ENCODE peak calls at places on chromosomes 7 and 10, in nine cellular contexts. One of them, this sample, is unnamed.

GRCh38 chr7:30321992-30322637 is 37.7 kb downstream of the ZNRF2 start:
- DNase-seq in IMR-90: no peak
- DNase-seq in body of pancreas: no peak
- DNase-seq in heart left ventricle: no peak
- DNase-seq in ovary: peak; percentile 22
- DNase-seq in adrenal gland: no peak
- DNase-seq in Peyer's patch: no peak
- DNase-seq in mammary epithelial cell: peak; percentile 58
- DNase-seq in GM23338: no peak
- DNase-seq in this sample: no peak

GRCh38 chr10:78937388-78937787 is 131.4 kb upstream of the ZMIZ1 start:
- DNase-seq in adrenal gland: no peak
- DNase-seq in IMR-90: no peak
- DNase-seq in Peyer's patch: no peak
- DNase-seq in ovary: no peak
- DNase-seq in GM23338: no peak
- DNase-seq in body of pancreas: no peak
- DNase-seq in heart left ventricle: no peak
- DNase-seq in mammary epithelial cell: no peak
- DNase-seq in this sample: no peak

GRCh38 chr10:8235253-8236027 is 181.0 kb downstream of the GATA3 start:
- DNase-seq in body of pancreas: peak; percentile 4
- DNase-seq in heart left ventricle: no peak
- DNase-seq in ovary: no peak
- DNase-seq in adrenal gland: no peak
- DNase-seq in mammary epithelial cell: no peak
- DNase-seq in Peyer's patch: no peak
- DNase-seq in IMR-90: no peak
- DNase-seq in GM23338: peak; percentile 30
- DNase-seq in this sample: no peak

GRCh38 chr7:139972000-139972399 is 90.8 kb downstream of the PARP12 start:
- DNase-seq in adrenal gland: no peak
- DNase-seq in Peyer's patch: no peak
- DNase-seq in GM23338: peak; percentile 74
- DNase-seq in ovary: no peak
- DNase-seq in heart left ventricle: no peak
- DNase-seq in mammary epithelial cell: no peak
- DNase-seq in body of pancreas: no peak
- DNase-seq in IMR-90: no peak
- DNase-seq in this sample: no peak

GRCh38 chr7:155928583-155929145 is 116.4 kb upstream of the SHH start:
- DNase-seq in IMR-90: no peak
- DNase-seq in ovary: no peak
- DNase-seq in Peyer's patch: no peak
- DNase-seq in adrenal gland: peak; percentile 42
- DNase-seq in mammary epithelial cell: no peak
- DNase-seq in body of pancreas: no peak
- DNase-seq in GM23338: no peak
- DNase-seq in heart left ventricle: no peak
- DNase-seq in this sample: no peak

GRCh38 chr10:71590786-71591350 is 128.7 kb downstream of the C10orf105 start:
- DNase-seq in body of pancreas: no peak
- DNase-seq in adrenal gland: no peak
- DNase-seq in heart left ventricle: no peak
- DNase-seq in GM23338: no peak
- DNase-seq in mammary epithelial cell: no peak
- DNase-seq in Peyer's patch: no peak
- DNase-seq in ovary: no peak
- DNase-seq in IMR-90: no peak
- DNase-seq in this sample: no peak

GRCh38 chr7:146478975-146479492 is 362.4 kb downstream of the CNTNAP2 start:
- DNase-seq in GM23338: no peak
- DNase-seq in IMR-90: no peak
- DNase-seq in adrenal gland: no peak
- DNase-seq in Peyer's patch: no peak
- DNase-seq in ovary: no peak
- DNase-seq in heart left ventricle: no peak
- DNase-seq in body of pancreas: no peak
- DNase-seq in mammary epithelial cell: no peak
- DNase-seq in this sample: no peak

GRCh38 chr10:10870523-10871241 is 147.0 kb upstream of the CELF2 start:
- DNase-seq in body of pancreas: no peak
- DNase-seq in IMR-90: no peak
- DNase-seq in mammary epithelial cell: no peak
- DNase-seq in GM23338: peak; percentile 8
- DNase-seq in Peyer's patch: no peak
- DNase-seq in adrenal gland: no peak
- DNase-seq in heart left ventricle: no peak
- DNase-seq in ovary: peak; percentile 37
- DNase-seq in this sample: no peak

GRCh38 chr10:1036341-1036791 is 10.7 kb upstream of the IDI2 start:
- DNase-seq in mammary epithelial cell: peak; percentile 93
- DNase-seq in ovary: no peak
- DNase-seq in Peyer's patch: no peak
- DNase-seq in IMR-90: peak; percentile 87
- DNase-seq in adrenal gland: no peak
- DNase-seq in heart left ventricle: no peak
- DNase-seq in body of pancreas: no peak
- DNase-seq in GM23338: no peak
- DNase-seq in this sample: peak; percentile 37

GRCh38 chr10:2225609-2226008 is 488.3 kb upstream of the ADARB2 start:
- DNase-seq in Peyer's patch: no peak
- DNase-seq in GM23338: no peak
- DNase-seq in adrenal gland: no peak
- DNase-seq in mammary epithelial cell: no peak
- DNase-seq in IMR-90: no peak
- DNase-seq in heart left ventricle: no peak
- DNase-seq in body of pancreas: no peak
- DNase-seq in ovary: no peak
- DNase-seq in this sample: no peak

GRCh38 chr7:7808156-7808555 is 89.7 kb upstream of the RPA3 start:
- DNase-seq in heart left ventricle: no peak
- DNase-seq in mammary epithelial cell: peak; percentile 21
- DNase-seq in body of pancreas: no peak
- DNase-seq in ovary: no peak
- DNase-seq in IMR-90: peak; percentile 87
- DNase-seq in adrenal gland: no peak
- DNase-seq in GM23338: no peak
- DNase-seq in Peyer's patch: no peak
- DNase-seq in this sample: no peak

GRCh38 chr7:95840953-95841950 is 68.9 kb downstream of the DYNC1I1 start:
- DNase-seq in body of pancreas: no peak
- DNase-seq in Peyer's patch: no peak
- DNase-seq in mammary epithelial cell: no peak
- DNase-seq in heart left ventricle: no peak
- DNase-seq in IMR-90: no peak
- DNase-seq in ovary: no peak
- DNase-seq in GM23338: peak; percentile 79
- DNase-seq in adrenal gland: no peak
- DNase-seq in this sample: no peak

GRCh38 chr10:99372546-99373271 is 43.6 kb downstream of the CNNM1 start:
- DNase-seq in adrenal gland: no peak
- DNase-seq in heart left ventricle: no peak
- DNase-seq in mammary epithelial cell: no peak
- DNase-seq in GM23338: no peak
- DNase-seq in IMR-90: peak; percentile 42
- DNase-seq in Peyer's patch: no peak
- DNase-seq in ovary: peak; percentile 34
- DNase-seq in body of pancreas: no peak
- DNase-seq in this sample: no peak

GRCh38 chr10:25209618-25210017 is 34.8 kb downstream of the GPR158 start:
- DNase-seq in mammary epithelial cell: no peak
- DNase-seq in IMR-90: no peak
- DNase-seq in adrenal gland: no peak
- DNase-seq in GM23338: no peak
- DNase-seq in ovary: no peak
- DNase-seq in heart left ventricle: no peak
- DNase-seq in Peyer's patch: no peak
- DNase-seq in body of pancreas: no peak
- DNase-seq in this sample: no peak

GRCh38 chr7:142560166-142560565 is 189.1 kb upstream of the PRSS1 start:
- DNase-seq in heart left ventricle: no peak
- DNase-seq in adrenal gland: no peak
- DNase-seq in GM23338: no peak
- DNase-seq in body of pancreas: no peak
- DNase-seq in Peyer's patch: no peak
- DNase-seq in mammary epithelial cell: no peak
- DNase-seq in ovary: no peak
- DNase-seq in IMR-90: no peak
- DNase-seq in this sample: no peak

GRCh38 chr10:14584643-14585042 is 190.1 kb downstream of the FAM107B start:
- DNase-seq in adrenal gland: no peak
- DNase-seq in body of pancreas: no peak
- DNase-seq in IMR-90: no peak
- DNase-seq in heart left ventricle: no peak
- DNase-seq in mammary epithelial cell: no peak
- DNase-seq in Peyer's patch: no peak
- DNase-seq in GM23338: peak; percentile 12
- DNase-seq in ovary: no peak
- DNase-seq in this sample: no peak

GRCh38 chr10:75611081-75611971 is 179.9 kb downstream of the LRMDA start:
- DNase-seq in body of pancreas: no peak
- DNase-seq in GM23338: no peak
- DNase-seq in ovary: no peak
- DNase-seq in IMR-90: no peak
- DNase-seq in heart left ventricle: no peak
- DNase-seq in adrenal gland: no peak
- DNase-seq in mammary epithelial cell: no peak
- DNase-seq in Peyer's patch: peak; percentile 53
- DNase-seq in this sample: no peak

GRCh38 chr10:63720072-63720537 is 198.9 kb downstream of the REEP3 start:
- DNase-seq in mammary epithelial cell: peak; percentile 52
- DNase-seq in IMR-90: peak; percentile 45
- DNase-seq in ovary: peak; percentile 60
- DNase-seq in GM23338: peak; percentile 83
- DNase-seq in adrenal gland: peak; percentile 73
- DNase-seq in Peyer's patch: no peak
- DNase-seq in body of pancreas: peak; percentile 78
- DNase-seq in heart left ventricle: no peak
- DNase-seq in this sample: no peak

GRCh38 chr7:57343901-57344622 is 105.9 kb upstream of the ZNF716 start:
- DNase-seq in ovary: no peak
- DNase-seq in body of pancreas: no peak
- DNase-seq in Peyer's patch: no peak
- DNase-seq in heart left ventricle: peak; percentile 74
- DNase-seq in mammary epithelial cell: no peak
- DNase-seq in adrenal gland: peak; percentile 88
- DNase-seq in IMR-90: no peak
- DNase-seq in GM23338: no peak
- DNase-seq in this sample: peak; percentile 57

GRCh38 chr10:72008096-72008933 is 44.1 kb downstream of the CHST3 start:
- DNase-seq in GM23338: no peak
- DNase-seq in heart left ventricle: no peak
- DNase-seq in ovary: no peak
- DNase-seq in adrenal gland: peak; percentile 53
- DNase-seq in mammary epithelial cell: peak; percentile 62
- DNase-seq in body of pancreas: no peak
- DNase-seq in Peyer's patch: no peak
- DNase-seq in IMR-90: no peak
- DNase-seq in this sample: no peak

GRCh38 chr7:68866136-68866535 is 732.1 kb upstream of the AUTS2 start:
- DNase-seq in adrenal gland: no peak
- DNase-seq in ovary: no peak
- DNase-seq in body of pancreas: no peak
- DNase-seq in mammary epithelial cell: no peak
- DNase-seq in heart left ventricle: no peak
- DNase-seq in Peyer's patch: no peak
- DNase-seq in GM23338: no peak
- DNase-seq in IMR-90: no peak
- DNase-seq in this sample: no peak

GRCh38 chr7:99268361-99268908 is 4.2 kb upstream of the MYH16 start:
- DNase-seq in IMR-90: no peak
- DNase-seq in Peyer's patch: no peak
- DNase-seq in body of pancreas: no peak
- DNase-seq in mammary epithelial cell: no peak
- DNase-seq in GM23338: no peak
- DNase-seq in ovary: no peak
- DNase-seq in adrenal gland: no peak
- DNase-seq in heart left ventricle: no peak
- DNase-seq in this sample: no peak

GRCh38 chr10:23535381-23535780 is 96.5 kb downstream of the OTUD1 start:
- DNase-seq in body of pancreas: no peak
- DNase-seq in Peyer's patch: no peak
- DNase-seq in GM23338: peak; percentile 11
- DNase-seq in ovary: no peak
- DNase-seq in adrenal gland: no peak
- DNase-seq in IMR-90: no peak
- DNase-seq in heart left ventricle: no peak
- DNase-seq in mammary epithelial cell: no peak
- DNase-seq in this sample: no peak

GRCh38 chr7:144812379-144813283 is 23.2 kb downstream of the TPK1 start:
- DNase-seq in ovary: no peak
- DNase-seq in body of pancreas: no peak
- DNase-seq in heart left ventricle: no peak
- DNase-seq in mammary epithelial cell: no peak
- DNase-seq in IMR-90: no peak
- DNase-seq in GM23338: no peak
- DNase-seq in Peyer's patch: no peak
- DNase-seq in adrenal gland: no peak
- DNase-seq in this sample: no peak
- H3K4me3 ChIP-seq in ovary: no peak overlapping the region
- H3K4me3 ChIP-seq in body of pancreas: no peak overlapping the region
- H3K4me3 ChIP-seq in heart left ventricle: no peak overlapping the region
- H3K4me3 ChIP-seq in mammary epithelial cell: no peak overlapping the region
- H3K4me3 ChIP-seq in IMR-90: no peak overlapping the region
- H3K4me3 ChIP-seq in GM23338: no peak overlapping the region
- H3K4me3 ChIP-seq in Peyer's patch: no peak overlapping the region
- H3K4me3 ChIP-seq in adrenal gland: no peak overlapping the region
- H3K4me3 ChIP-seq in this sample: no peak overlapping the region

GRCh38 chr7:134787720-134788119 is 8.3 kb downstream of the CALD1 start:
- DNase-seq in body of pancreas: no peak
- DNase-seq in IMR-90: no peak
- DNase-seq in ovary: no peak
- DNase-seq in GM23338: no peak
- DNase-seq in mammary epithelial cell: no peak
- DNase-seq in Peyer's patch: no peak
- DNase-seq in heart left ventricle: no peak
- DNase-seq in adrenal gland: no peak
- DNase-seq in this sample: no peak
- H3K27ac ChIP-seq in body of pancreas: no peak overlapping the region
- H3K27ac ChIP-seq in IMR-90: peak overlapping the region; percentile 48
- H3K27ac ChIP-seq in ovary: peak overlapping the region; percentile 17
- H3K27ac ChIP-seq in GM23338: peak overlapping the region; percentile 6
- H3K27ac ChIP-seq in mammary epithelial cell: no peak overlapping the region
- H3K27ac ChIP-seq in Peyer's patch: peak overlapping the region; percentile 84
- H3K27ac ChIP-seq in heart left ventricle: peak overlapping the region; percentile 90
- H3K27ac ChIP-seq in adrenal gland: no peak overlapping the region
- H3K27ac ChIP-seq in this sample: no peak overlapping the region

GRCh38 chr7:112414855-112415490 is 35.3 kb upstream of the IFRD1 start:
- DNase-seq in heart left ventricle: no peak
- DNase-seq in body of pancreas: no peak
- DNase-seq in IMR-90: peak; percentile 38
- DNase-seq in adrenal gland: no peak
- DNase-seq in mammary epithelial cell: peak; percentile 30
- DNase-seq in ovary: no peak
- DNase-seq in GM23338: peak; percentile 70
- DNase-seq in Peyer's patch: no peak
- DNase-seq in this sample: no peak
- TF ChIP-seq CTCF in heart left ventricle: peak; percentile 48
- TF ChIP-seq CTCF in body of pancreas: peak; percentile 71
- TF ChIP-seq CTCF in IMR-90: peak; percentile 57
- TF ChIP-seq CTCF in adrenal gland: peak; percentile 57
- TF ChIP-seq CTCF in mammary epithelial cell: peak; percentile 66
- TF ChIP-seq CTCF in ovary: no peak
- TF ChIP-seq CTCF in GM23338: peak; percentile 72
- TF ChIP-seq CTCF in Peyer's patch: peak; percentile 9
- TF ChIP-seq CTCF in this sample: peak; percentile 66

GRCh38 chr7:159083001-159083697 is 61.5 kb downstream of the VIPR2 start:
- DNase-seq in adrenal gland: peak; percentile 28
- DNase-seq in mammary epithelial cell: no peak
- DNase-seq in Peyer's patch: peak; percentile 34
- DNase-seq in body of pancreas: no peak
- DNase-seq in IMR-90: no peak
- DNase-seq in GM23338: no peak
- DNase-seq in ovary: no peak
- DNase-seq in heart left ventricle: peak; percentile 61
- DNase-seq in this sample: no peak
- H3K4me3 ChIP-seq in adrenal gland: no peak overlapping the region
- H3K4me3 ChIP-seq in mammary epithelial cell: no peak overlapping the region
- H3K4me3 ChIP-seq in Peyer's patch: no peak overlapping the region
- H3K4me3 ChIP-seq in body of pancreas: no peak overlapping the region
- H3K4me3 ChIP-seq in IMR-90: no peak overlapping the region
- H3K4me3 ChIP-seq in GM23338: no peak overlapping the region
- H3K4me3 ChIP-seq in ovary: no peak overlapping the region
- H3K4me3 ChIP-seq in heart left ventricle: no peak overlapping the region
- H3K4me3 ChIP-seq in this sample: no peak overlapping the region